ENCODE peak calls at places on chromosomes 16 and 17, in seven cellular contexts. S is hepatocyte; H is HepG2; B is CD4-positive, alpha-beta T cell; U is A549; Y is endothelial cell of umbilical vein; X is neural progenitor cell. K is an unnamed sample.
A peak's percentile ranks its signal among the peaks of the same experiment; 100 is the strongest.

GRCh38 chr17:73349647-73350046 is 37.8 kb upstream of the CDC42EP4 start:
- DNase-seq in S (no peak), H (no peak), B (no peak), U (no peak), Y (no peak), X (no peak), K (no peak)

GRCh38 chr16:53608094-53608493 is 95.6 kb downstream of the RPGRIP1L start:
- DNase-seq in S (no peak), H (no peak), B (no peak), U (no peak), Y (no peak), X (no peak), K (no peak)

GRCh38 chr16:87178977-87179376 is 138.2 kb downstream of the C16orf95 start:
- DNase-seq in S (no peak), H (no peak), B (no peak), U (no peak), Y (peak; percentile 97), X (no peak), K (no peak)

GRCh38 chr17:44097110-44097810 is 26.2 kb downstream of the HDAC5 start:
- DNase-seq in S (no peak), H (peak; percentile 50), B (no peak), U (no peak), Y (no peak), X (no peak), K (no peak)

GRCh38 chr17:75814900-75815373 is 29.3 kb downstream of the UNC13D start:
- DNase-seq in S (peak; percentile 20), H (no peak), B (no peak), U (no peak), Y (peak; percentile 59), X (no peak), K (no peak)

GRCh38 chr16:16871196-16871595 is 492.3 kb downstream of the NPIPA7 start:
- DNase-seq in S (no peak), H (no peak), B (no peak), U (no peak), Y (no peak), X (peak; percentile 18), K (no peak)

GRCh38 chr16:9039208-9039607 is 52.2 kb upstream of the HAPSTR1 start:
- DNase-seq in S (no peak), H (no peak), B (no peak), U (no peak), Y (no peak), X (peak; percentile 23), K (no peak)

GRCh38 chr17:27236710-27237315 is 57.1 kb upstream of the WSB1 start:
- DNase-seq in S (peak; percentile 85), H (peak; percentile 63), B (peak; percentile 67), U (peak; percentile 79), Y (peak; percentile 86), X (peak; percentile 73), K (peak; percentile 72)

GRCh38 chr16:16857012-16857411 is 478.1 kb downstream of the NPIPA7 start:
- DNase-seq in S (no peak), H (no peak), B (no peak), U (no peak), Y (no peak), X (no peak), K (no peak)

GRCh38 chr16:24430937-24431760 is 108.2 kb upstream of the RBBP6 start:
- DNase-seq in S (peak; percentile 24), H (no peak), B (no peak), U (peak; percentile 35), Y (no peak), X (no peak), K (no peak)

GRCh38 chr17:72590882-72591499 is 470.2 kb downstream of the SOX9 start:
- DNase-seq in S (no peak), H (no peak), B (no peak), U (peak; percentile 53), Y (no peak), X (no peak), K (no peak)

GRCh38 chr16:2897110-2897509 is 14.1 kb downstream of the FLYWCH2 start:
- DNase-seq in S (no peak), H (no peak), B (no peak), U (no peak), Y (no peak), X (no peak), K (no peak)

GRCh38 chr17:17181666-17182600 is 24.2 kb downstream of the PLD6 start:
- DNase-seq in S (no peak), H (no peak), B (peak; percentile 39), U (no peak), Y (no peak), X (no peak), K (no peak)

GRCh38 chr17:41329279-41329925 is 13.9 kb upstream of the KRTAP17-1 start:
- DNase-seq in S (peak; percentile 72), H (peak; percentile 52), B (no peak), U (peak; percentile 79), Y (peak; percentile 44), X (peak; percentile 68), K (no peak)

GRCh38 chr17:66944365-66945203 is 19.9 kb upstream of the CACNG4 start:
- DNase-seq in S (peak; percentile 47), H (no peak), B (no peak), U (no peak), Y (peak; percentile 22), X (no peak), K (no peak)

GRCh38 chr16:25135239-25135878 is 23.8 kb downstream of the LCMT1 start:
- DNase-seq in S (no peak), H (peak; percentile 25), B (no peak), U (peak; percentile 15), Y (no peak), X (no peak), K (no peak)

GRCh38 chr16:68972720-68973119 is 129.4 kb downstream of the TANGO6 start:
- DNase-seq in S (peak; percentile 33), H (no peak), B (no peak), U (peak; percentile 45), Y (peak; percentile 81), X (peak; percentile 73), K (no peak)

GRCh38 chr16:84136331-84137125 is 8.4 kb downstream of the HSDL1 start:
- DNase-seq in S (no peak), H (no peak), B (no peak), U (no peak), Y (no peak), X (peak; percentile 67), K (no peak)

GRCh38 chr17:57750109-57750845 is 5.2 kb upstream of the CCDC182 start:
- DNase-seq in S (no peak), H (no peak), B (no peak), U (no peak), Y (no peak), X (no peak), K (no peak)
- H3K27ac ChIP-seq in S (no peak overlapping the region), H (no peak overlapping the region), B (no peak overlapping the region), U (no peak overlapping the region), Y (no peak overlapping the region), X (no peak overlapping the region), K (no peak overlapping the region)

GRCh38 chr16:51327001-51327400 is 175.9 kb upstream of the SALL1 start:
- DNase-seq in S (no peak), H (no peak), B (no peak), U (no peak), Y (no peak), X (no peak), K (no peak)

GRCh38 chr16:51321251-51321650 is 170.2 kb upstream of the SALL1 start:
- DNase-seq in S (no peak), H (no peak), B (no peak), U (no peak), Y (no peak), X (no peak), K (no peak)

GRCh38 chr16:51328708-51329107 is 177.6 kb upstream of the SALL1 start:
- DNase-seq in S (no peak), H (no peak), B (no peak), U (no peak), Y (no peak), X (no peak), K (no peak)

DNA sequence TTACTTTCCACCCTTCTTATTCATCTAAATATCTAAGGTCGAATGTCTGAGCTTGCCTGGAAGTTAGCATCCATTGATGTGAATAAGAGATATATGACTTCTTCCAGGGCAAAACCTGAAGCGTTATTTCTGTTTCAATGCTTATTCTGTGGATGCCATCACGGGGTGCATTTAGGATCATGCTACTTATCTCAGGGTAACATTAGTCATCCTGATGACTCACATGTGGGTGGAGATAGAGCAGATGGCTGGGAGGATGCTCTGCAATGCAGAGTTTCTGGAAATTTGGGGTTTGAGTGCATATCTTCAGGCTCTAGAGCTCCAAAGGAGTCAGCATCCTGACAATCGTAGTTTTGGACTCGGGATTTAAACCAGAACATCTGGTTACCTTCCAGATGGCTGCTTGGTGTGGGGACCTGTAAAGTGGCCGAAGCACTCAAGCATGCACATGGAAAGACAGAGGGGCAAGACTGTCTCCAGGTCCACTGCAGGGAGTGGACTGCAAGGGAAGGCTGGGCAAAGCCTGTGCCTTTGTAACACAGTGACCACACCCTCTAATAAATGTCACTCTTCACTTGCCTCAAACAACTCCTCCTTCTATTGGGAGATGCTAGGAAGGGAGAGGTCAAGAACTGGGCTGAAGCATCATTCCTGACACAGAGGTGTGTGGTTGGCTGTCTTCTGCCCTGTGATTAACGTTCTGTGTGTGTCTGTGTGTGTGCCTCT is 175.2 kb upstream of the SALL1 start:
- DNase-seq in S (peak; percentile 30), H (no peak), B (no peak), U (peak; percentile 26), Y (no peak), X (no peak), K (no peak)
- H3K27ac ChIP-seq in S (no peak overlapping the region), H (no peak overlapping the region), B (no peak overlapping the region), U (no peak overlapping the region), Y (no peak overlapping the region), X (no peak overlapping the region), K (peak overlapping the region; percentile 69)

GRCh38 chr17:49363251-49363650 is 1.2 kb upstream of the ZNF652 start:
- DNase-seq in S (no peak), H (no peak), B (no peak), U (no peak), Y (no peak), X (no peak), K (no peak)

GRCh38 chr17:49361129-49361901 is 735 bp downstream of the ZNF652 start:
- DNase-seq in S (peak; percentile 43), H (peak; percentile 62), B (peak; percentile 87), U (peak; percentile 59), Y (peak; percentile 67), X (no peak), K (peak; percentile 20)

GRCh38 chr17:49364119-49364518 is 2.1 kb upstream of the ZNF652 start:
- DNase-seq in S (no peak), H (no peak), B (no peak), U (no peak), Y (no peak), X (no peak), K (no peak)

GRCh38 chr17:49361902-49362722 is at the start of gene ZNF652:
- DNase-seq in S (peak; percentile 98), H (peak; percentile 96), B (peak; percentile 97), U (peak; percentile 97), Y (peak; percentile 86), X (peak; percentile 99), K (peak; percentile 79)

DNA sequence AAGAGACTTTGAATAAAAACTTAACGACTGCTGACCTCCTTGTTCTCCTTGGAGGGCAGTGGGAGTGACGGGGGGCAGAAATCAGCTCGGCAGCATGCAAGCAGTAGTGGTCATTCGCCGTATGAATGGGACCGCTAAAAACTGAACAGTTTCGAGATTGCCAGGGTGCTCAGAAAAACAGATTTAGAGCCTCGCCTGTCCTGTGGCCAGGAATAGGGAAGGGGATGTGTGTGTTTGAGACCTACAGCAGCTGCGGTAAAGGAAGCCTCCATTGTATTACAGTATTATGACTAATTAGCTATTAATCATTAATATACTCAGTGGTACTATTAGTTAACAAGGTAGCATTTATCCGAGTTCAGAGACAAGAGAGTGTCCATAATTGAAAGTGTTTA is 670 bp upstream of the ZNF652 start:
- DNase-seq in S (peak; percentile 11), H (no peak), B (no peak), U (peak; percentile 28), Y (no peak), X (no peak), K (no peak)
- H3K27ac ChIP-seq in S (peak overlapping the region; percentile 94), H (peak overlapping the region; percentile 2), B (no peak overlapping the region), U (peak overlapping the region; percentile 96), Y (no peak overlapping the region), X (no peak overlapping the region), K (peak overlapping the region; percentile 90)

GRCh38 chr17:69654981-69655581 is 240.6 kb downstream of the MAP2K6 start:
- DNase-seq in S (peak; percentile 23), H (no peak), B (no peak), U (no peak), Y (peak; percentile 6), X (no peak), K (no peak)
- H3K27ac ChIP-seq in S (peak overlapping the region; percentile 22), H (no peak overlapping the region), B (no peak overlapping the region), U (no peak overlapping the region), Y (no peak overlapping the region), X (no peak overlapping the region), K (no peak overlapping the region)